ENCODE peak calls at places on chromosomes 12 and 14, in six cellular contexts. Y, H, Q, G, F and K are unnamed samples.

GRCh38 chr12:26832817-26833691 is at the start of gene ITPR2:
- DNase-seq in G (peak; percentile 96), Q (peak; percentile 95), F (peak; percentile 80), Y (peak; percentile 95), H (peak; percentile 97), K (peak; percentile 98)

GRCh38 chr14:101072070-101072469 is 168.5 kb upstream of the RTL1 start:
- DNase-seq in Q (peak; percentile 38), Y (no peak), G (no peak), H (no peak), F (no peak), K (peak; percentile 37)

GRCh38 chr14:47346849-47347248 is 328.6 kb downstream of the MDGA2 start:
- DNase-seq in Q (no peak), F (no peak), H (no peak), G (no peak), Y (no peak), K (no peak)

GRCh38 chr12:69469854-69470188 is 367 bp upstream of the FRS2 start:
- DNase-seq in Q (no peak), H (no peak), F (no peak), Y (no peak), G (no peak), K (no peak)

GRCh38 chr14:60482743-60483142 is 3.1 kb downstream of the C14orf39 start:
- DNase-seq in H (no peak), G (no peak), Y (no peak), Q (no peak), F (no peak), K (no peak)

GRCh38 chr14:30767624-30768023 is 106.7 kb upstream of the COCH start:
- DNase-seq in F (no peak), Q (no peak), H (no peak), G (no peak), Y (no peak), K (no peak)

GRCh38 chr12:103571286-103571685 is 15.8 kb upstream of the STAB2 start:
- DNase-seq in F (no peak), H (peak; percentile 50), Q (no peak), Y (no peak), G (peak; percentile 49), K (no peak)

GRCh38 chr14:90409209-90409730 is 12.4 kb downstream of the CALM1 start:
- DNase-seq in Y (peak; percentile 92), F (no peak), H (peak; percentile 49), G (no peak), Q (no peak), K (no peak)

GRCh38 chr12:6540181-6540877 is 6.0 kb downstream of the GAPDH start:
- DNase-seq in F (peak; percentile 87), Q (peak; percentile 79), H (peak; percentile 91), Y (peak; percentile 92), G (peak; percentile 90), K (peak; percentile 91)

GRCh38 chr14:27528328-27528727 is 930.5 kb upstream of the NOVA1 start:
- DNase-seq in F (no peak), H (no peak), Y (no peak), Q (no peak), G (no peak), K (no peak)

GRCh38 chr14:56603648-56604047 is 24.1 kb downstream of the TMEM260 start:
- DNase-seq in Q (no peak), Y (no peak), H (no peak), G (no peak), F (no peak), K (no peak)

GRCh38 chr12:5905757-5906156 is 39.3 kb downstream of the ANO2 start:
- DNase-seq in H (no peak), G (no peak), F (no peak), Y (no peak), Q (no peak), K (no peak)

GRCh38 chr14:99573436-99574098 is 30.4 kb downstream of the CCDC85C start:
- DNase-seq in F (no peak), H (no peak), Y (no peak), Q (no peak), G (no peak), K (no peak)

GRCh38 chr14:103626150-103626850 is 2.7 kb upstream of the KLC1 start:
- DNase-seq in Y (no peak), G (no peak), Q (no peak), H (no peak), F (peak; percentile 67), K (no peak)

GRCh38 chr12:63021126-63021525 is 86.2 kb upstream of the PPM1H start:
- DNase-seq in F (no peak), H (no peak), Y (no peak), Q (no peak), G (no peak), K (no peak)

GRCh38 chr12:51023625-51024395 is 2.4 kb downstream of the SLC11A2 start:
- DNase-seq in F (peak; percentile 67), Y (no peak), Q (no peak), H (no peak), G (no peak), K (no peak)

GRCh38 chr12:57965766-57966165 is 24.4 kb downstream of the ATP23 start:
- DNase-seq in H (no peak), G (no peak), F (no peak), Y (no peak), Q (no peak), K (no peak)

GRCh38 chr14:51715742-51716141 is 64.0 kb downstream of the FRMD6 start:
- DNase-seq in Q (no peak), H (no peak), F (no peak), Y (no peak), G (no peak), K (no peak)

GRCh38 chr12:24608637-24609285 is 340.1 kb downstream of the BCAT1 start:
- DNase-seq in G (no peak), H (no peak), Y (no peak), F (no peak), Q (no peak), K (no peak)

GRCh38 chr14:54533100-54533499 is 23.4 kb downstream of the CGRRF1 start:
- DNase-seq in G (no peak), H (no peak), Q (no peak), F (no peak), Y (no peak), K (no peak)

GRCh38 chr12:90790747-90791146 is 164.2 kb downstream of the CCER1 start:
- DNase-seq in Y (no peak), F (no peak), G (no peak), H (no peak), Q (no peak), K (no peak)

GRCh38 chr14:53103941-53104340 is 49.2 kb downstream of the DDHD1 start:
- DNase-seq in F (peak; percentile 51), H (no peak), G (no peak), Q (no peak), Y (no peak), K (no peak)

GRCh38 chr12:49518914-49519573 is 19.8 kb upstream of the KCNH3 start:
- DNase-seq in F (no peak), H (no peak), G (no peak), Q (no peak), Y (no peak), K (no peak)

GRCh38 chr14:31947680-31948580 is 129.2 kb upstream of the ARHGAP5 start:
- DNase-seq in H (no peak), Q (no peak), F (peak; percentile 38), G (no peak), Y (no peak), K (no peak)

GRCh38 chr12:124416516-124417395 is 121.9 kb downstream of the RFLNA start:
- DNase-seq in G (no peak), F (no peak), Q (no peak), Y (no peak), H (no peak), K (no peak)

GRCh38 chr12:132159555-132160003 is 15.3 kb downstream of the NOC4L start:
- DNase-seq in G (no peak), H (peak; percentile 8), F (no peak), Y (no peak), Q (no peak), K (peak; percentile 57)

GRCh38 chr12:109600481-109600880 is 26.9 kb downstream of the MVK start:
- DNase-seq in H (no peak), Y (no peak), G (no peak), F (no peak), Q (no peak), K (no peak)

GRCh38 chr12:45615268-45615667 is 114.2 kb upstream of the ARID2 start:
- DNase-seq in F (peak; percentile 80), G (no peak), H (no peak), Y (no peak), Q (no peak), K (no peak)

GRCh38 chr12:50251619-50252300 is 31.6 kb downstream of the LIMA1 start:
- DNase-seq in F (peak; percentile 95), Y (no peak), H (no peak), G (no peak), Q (no peak), K (no peak)

GRCh38 chr12:54421175-54421872 is 2.3 kb upstream of the ITGA5 start:
- DNase-seq in Q (no peak), H (peak; percentile 71), Y (peak; percentile 95), G (peak; percentile 59), F (peak; percentile 34), K (no peak)

GRCh38 chr14:91144425-91145145 is 30.7 kb downstream of the DGLUCY start:
- DNase-seq in Y (no peak), Q (no peak), G (no peak), H (no peak), F (no peak), K (no peak)

GRCh38 chr12:53300187-53300586 is 692 bp downstream of the MYG1 start:
- DNase-seq in G (no peak), Q (no peak), H (no peak), Y (no peak), F (no peak), K (no peak)

GRCh38 chr14:22926316-22926715 is 2.9 kb downstream of the PRMT5 start:
- DNase-seq in G (no peak), Y (no peak), H (no peak), F (peak; percentile 70), Q (no peak), K (no peak)

GRCh38 chr14:95394297-95394891 is 74.7 kb upstream of the CLMN start:
- DNase-seq in Y (no peak), G (no peak), Q (no peak), F (no peak), H (no peak), K (no peak)

GRCh38 chr14:44756577-44756976 is 205.2 kb downstream of the KLHL28 start:
- DNase-seq in H (no peak), G (no peak), Y (no peak), Q (no peak), F (no peak), K (no peak)

GRCh38 chr12:123356159-123356670 is 8.4 kb downstream of the SBNO1 start:
- DNase-seq in H (no peak), G (no peak), Y (no peak), Q (no peak), F (no peak), K (no peak)
- H3K27ac ChIP-seq in H (peak overlapping the region; percentile 16), G (no peak overlapping the region), Y (no peak overlapping the region), Q (no peak overlapping the region), F (no peak overlapping the region), K (no peak overlapping the region)

GRCh38 chr12:4283512-4284255 is 10.1 kb downstream of the CCND2 start:
- DNase-seq in H (no peak), Q (no peak), Y (no peak), F (no peak), G (no peak), K (peak; percentile 47)
- H3K4me1 ChIP-seq in H (peaks cover 100% of the 10 kb centered on the region), Q (no peaks in the 10 kb centered on the region), Y (peaks cover 19% of the 10 kb centered on the region), F (no peaks in the 10 kb centered on the region), G (peaks cover 70% of the 10 kb centered on the region), K (peaks cover 43% of the 10 kb centered on the region)

GRCh38 chr12:93318720-93319522 is 58.8 kb upstream of the NUDT4 start:
- DNase-seq in Y (no peak), F (no peak), H (no peak), G (no peak), Q (no peak), K (no peak)
- H3K27ac ChIP-seq in Y (no peak overlapping the region), F (no peak overlapping the region), H (no peak overlapping the region), G (no peak overlapping the region), Q (no peak overlapping the region), K (no peak overlapping the region)

GRCh38 chr14:75294649-75295033 is 16.0 kb downstream of the FOS start:
- DNase-seq in F (no peak), G (no peak), H (no peak), Q (no peak), Y (no peak), K (no peak)
- H3K4me1 ChIP-seq in F (peaks cover 45% of the 10 kb centered on the region), G (peaks cover 12% of the 10 kb centered on the region), H (peaks cover 28% of the 10 kb centered on the region), Q (peaks cover 20% of the 10 kb centered on the region), Y (no peaks in the 10 kb centered on the region), K (peaks cover 38% of the 10 kb centered on the region)